ENCODE peak calls at places on chromosomes 5 and 9, in five cellular contexts. R, V, G, Q and B are unnamed samples.

GRCh38 chr5:107546685-107547084 is 124.1 kb downstream of the EFNA5 start:
- DNase-seq in R (no peak), V (no peak), G (no peak), Q (no peak), B (no peak)

GRCh38 chr9:133684461-133685361 is 48.5 kb downstream of the DBH start:
- DNase-seq in R (no peak), V (no peak), G (no peak), Q (no peak), B (peak; percentile 41)

GRCh38 chr5:92836861-92837755 is 743.9 kb downstream of the NR2F1-AS1 start:
- DNase-seq in R (peak; percentile 11), V (no peak), G (peak; percentile 81), Q (peak; percentile 84), B (no peak)

GRCh38 chr5:122940890-122941289 is 95.5 kb downstream of the SNX24 start:
- DNase-seq in R (no peak), V (no peak), G (no peak), Q (no peak), B (no peak)

GRCh38 chr9:126518763-126519162 is 95.0 kb upstream of the LMX1B start:
- DNase-seq in R (no peak), V (no peak), G (no peak), Q (no peak), B (no peak)

GRCh38 chr5:128252794-128253193 is 169.2 kb downstream of the SLC12A2 start:
- DNase-seq in R (no peak), V (no peak), G (peak; percentile 49), Q (peak; percentile 77), B (no peak)

GRCh38 chr9:127223810-127224177 is 40.8 kb upstream of the GARNL3 start:
- DNase-seq in R (no peak), V (no peak), G (no peak), Q (no peak), B (no peak)

GRCh38 chr5:127031147-127031862 is 947 bp upstream of the MARCHF3 start:
- DNase-seq in R (no peak), V (peak; percentile 36), G (no peak), Q (no peak), B (peak; percentile 63)

GRCh38 chr5:128105203-128105602 is 21.6 kb downstream of the SLC12A2 start:
- DNase-seq in R (no peak), V (no peak), G (no peak), Q (no peak), B (no peak)

GRCh38 chr5:131534995-131535394 is 100.0 kb downstream of the RAPGEF6 start:
- DNase-seq in R (no peak), V (no peak), G (peak; percentile 26), Q (peak; percentile 35), B (no peak)

GRCh38 chr5:67181648-67182218 is 14.9 kb downstream of the CD180 start:
- DNase-seq in R (no peak), V (no peak), G (no peak), Q (no peak), B (no peak)

GRCh38 chr5:12647613-12648012 is 743.4 kb upstream of the CTNND2 start:
- DNase-seq in R (no peak), V (no peak), G (no peak), Q (no peak), B (no peak)

GRCh38 chr9:107976767-107977166 is 487.2 kb upstream of the KLF4 start:
- DNase-seq in R (no peak), V (no peak), G (no peak), Q (no peak), B (no peak)

GRCh38 chr9:124886866-124887492 is 25.0 kb downstream of the ARPC5L start:
- DNase-seq in R (no peak), V (no peak), G (no peak), Q (no peak), B (no peak)

GRCh38 chr9:126166291-126166690 is 160.3 kb upstream of the MVB12B start:
- DNase-seq in R (no peak), V (no peak), G (no peak), Q (no peak), B (no peak)

GRCh38 chr5:68140763-68141162 is 74.8 kb upstream of the PIK3R1 start:
- DNase-seq in R (no peak), V (no peak), G (no peak), Q (no peak), B (no peak)

GRCh38 chr5:35665066-35665465 is 47.4 kb downstream of the SPEF2 start:
- DNase-seq in R (no peak), V (no peak), G (no peak), Q (no peak), B (no peak)

GRCh38 chr9:125142560-125143376 is 560 bp downstream of the SCAI start:
- DNase-seq in R (no peak), V (peak; percentile 12), G (no peak), Q (no peak), B (no peak)

GRCh38 chr5:137217599-137218200 is 281.4 kb downstream of the SPOCK1 start:
- DNase-seq in R (peak; percentile 9), V (no peak), G (peak; percentile 12), Q (no peak), B (no peak)

GRCh38 chr9:72044095-72044494 is 16.3 kb downstream of the C9orf57 start:
- DNase-seq in R (no peak), V (no peak), G (no peak), Q (no peak), B (no peak)

GRCh38 chr5:132019337-132019736 is 7.9 kb upstream of the ACSL6 start:
- DNase-seq in R (no peak), V (no peak), G (no peak), Q (no peak), B (no peak)

GRCh38 chr9:31996331-31996730 is 388.1 kb upstream of the ACO1 start:
- DNase-seq in R (no peak), V (no peak), G (no peak), Q (no peak), B (no peak)

GRCh38 chr9:116151966-116152381 is 1.6 kb upstream of the PAPPA start:
- DNase-seq in R (peak; percentile 43), V (no peak), G (peak; percentile 94), Q (peak; percentile 95), B (no peak)

GRCh38 chr5:39775458-39776365 is 350.9 kb upstream of the DAB2 start:
- DNase-seq in R (peak; percentile 86), V (no peak), G (peak; percentile 92), Q (peak; percentile 94), B (no peak)

GRCh38 chr9:79193001-79193400 is 378.8 kb upstream of the TLE4 start:
- DNase-seq in R (peak; percentile 65), V (no peak), G (peak; percentile 96), Q (peak; percentile 82), B (no peak)